ENCODE peak calls at places on chromosomes 4 and X, in nine cellular contexts. One of them, this sample, is unnamed.

GRCh38 chrX:48893556-48894348 is 3.8 kb downstream of the TIMM17B start:
- DNase-seq in mesendoderm: no peak
- DNase-seq in activated B cell treated with CpG ODN at 0.5 μM for 24 hours: no peak
- DNase-seq in aorta: peak
- DNase-seq in NT2/D1: no peak
- DNase-seq in stimulated activated naive B cell treated with anti-CD40 and anti-IgM and Interleukin-4, amounts not matched to agents 10 μg/mL and 1 μg/mL and 100 μg/mL, for 72 hours: no peak
- DNase-seq in effector memory CD4-positive, alpha-beta T cell: no peak
- DNase-seq in pulmonary artery endothelial cell: no peak
- DNase-seq in hepatocyte: no peak
- DNase-seq in this sample: no peak

GRCh38 chrX:108361316-108361715 is 76.9 kb downstream of the COL4A6 start:
- DNase-seq in mesendoderm: no peak
- DNase-seq in activated B cell treated with CpG ODN at 0.5 μM for 24 hours: no peak
- DNase-seq in aorta: no peak
- DNase-seq in NT2/D1: no peak
- DNase-seq in stimulated activated naive B cell treated with anti-CD40 and anti-IgM and Interleukin-4, amounts not matched to agents 10 μg/mL and 1 μg/mL and 100 μg/mL, for 72 hours: no peak
- DNase-seq in effector memory CD4-positive, alpha-beta T cell: no peak
- DNase-seq in pulmonary artery endothelial cell: no peak
- DNase-seq in hepatocyte: no peak
- DNase-seq in this sample: peak

GRCh38 chr4:148203056-148203898 is 238.9 kb downstream of the NR3C2 start:
- DNase-seq in mesendoderm: peak
- DNase-seq in activated B cell treated with CpG ODN at 0.5 μM for 24 hours: no peak
- DNase-seq in aorta: no peak
- DNase-seq in NT2/D1: peak
- DNase-seq in stimulated activated naive B cell treated with anti-CD40 and anti-IgM and Interleukin-4, amounts not matched to agents 10 μg/mL and 1 μg/mL and 100 μg/mL, for 72 hours: no peak
- DNase-seq in effector memory CD4-positive, alpha-beta T cell: no peak
- DNase-seq in pulmonary artery endothelial cell: no peak
- DNase-seq in hepatocyte: peak
- DNase-seq in this sample: no peak

GRCh38 chr4:112290341-112290740 is 4.6 kb upstream of the TIFA start:
- DNase-seq in mesendoderm: no peak
- DNase-seq in activated B cell treated with CpG ODN at 0.5 μM for 24 hours: no peak
- DNase-seq in aorta: no peak
- DNase-seq in NT2/D1: no peak
- DNase-seq in stimulated activated naive B cell treated with anti-CD40 and anti-IgM and Interleukin-4, amounts not matched to agents 10 μg/mL and 1 μg/mL and 100 μg/mL, for 72 hours: no peak
- DNase-seq in effector memory CD4-positive, alpha-beta T cell: no peak
- DNase-seq in pulmonary artery endothelial cell: no peak
- DNase-seq in hepatocyte: no peak
- DNase-seq in this sample: no peak

GRCh38 chr4:160351018-160351417 is 1248.1 kb downstream of the RAPGEF2 start:
- DNase-seq in mesendoderm: no peak
- DNase-seq in activated B cell treated with CpG ODN at 0.5 μM for 24 hours: no peak
- DNase-seq in aorta: no peak
- DNase-seq in NT2/D1: no peak
- DNase-seq in stimulated activated naive B cell treated with anti-CD40 and anti-IgM and Interleukin-4, amounts not matched to agents 10 μg/mL and 1 μg/mL and 100 μg/mL, for 72 hours: no peak
- DNase-seq in effector memory CD4-positive, alpha-beta T cell: no peak
- DNase-seq in pulmonary artery endothelial cell: no peak
- DNase-seq in hepatocyte: no peak
- DNase-seq in this sample: no peak

GRCh38 chr4:83686166-83686565 is 150.3 kb downstream of the GPAT3 start:
- DNase-seq in mesendoderm: no peak
- DNase-seq in activated B cell treated with CpG ODN at 0.5 μM for 24 hours: no peak
- DNase-seq in aorta: no peak
- DNase-seq in NT2/D1: no peak
- DNase-seq in stimulated activated naive B cell treated with anti-CD40 and anti-IgM and Interleukin-4, amounts not matched to agents 10 μg/mL and 1 μg/mL and 100 μg/mL, for 72 hours: no peak
- DNase-seq in effector memory CD4-positive, alpha-beta T cell: no peak
- DNase-seq in pulmonary artery endothelial cell: no peak
- DNase-seq in hepatocyte: no peak
- DNase-seq in this sample: no peak

GRCh38 chr4:110071466-110071865 is 126.9 kb downstream of the ELOVL6 start:
- DNase-seq in mesendoderm: peak
- DNase-seq in activated B cell treated with CpG ODN at 0.5 μM for 24 hours: no peak
- DNase-seq in aorta: no peak
- DNase-seq in NT2/D1: no peak
- DNase-seq in stimulated activated naive B cell treated with anti-CD40 and anti-IgM and Interleukin-4, amounts not matched to agents 10 μg/mL and 1 μg/mL and 100 μg/mL, for 72 hours: no peak
- DNase-seq in effector memory CD4-positive, alpha-beta T cell: no peak
- DNase-seq in pulmonary artery endothelial cell: no peak
- DNase-seq in hepatocyte: no peak
- DNase-seq in this sample: no peak

GRCh38 chr4:25861951-25862410 is 807 bp downstream of the SEL1L3 start:
- DNase-seq in mesendoderm: peak
- DNase-seq in activated B cell treated with CpG ODN at 0.5 μM for 24 hours: no peak
- DNase-seq in aorta: peak
- DNase-seq in NT2/D1: no peak
- DNase-seq in stimulated activated naive B cell treated with anti-CD40 and anti-IgM and Interleukin-4, amounts not matched to agents 10 μg/mL and 1 μg/mL and 100 μg/mL, for 72 hours: no peak
- DNase-seq in effector memory CD4-positive, alpha-beta T cell: no peak
- DNase-seq in pulmonary artery endothelial cell: no peak
- DNase-seq in hepatocyte: peak
- DNase-seq in this sample: peak

GRCh38 chr4:124631760-124632159 is 80.8 kb downstream of the ANKRD50 start:
- DNase-seq in mesendoderm: peak
- DNase-seq in activated B cell treated with CpG ODN at 0.5 μM for 24 hours: no peak
- DNase-seq in aorta: no peak
- DNase-seq in NT2/D1: peak
- DNase-seq in stimulated activated naive B cell treated with anti-CD40 and anti-IgM and Interleukin-4, amounts not matched to agents 10 μg/mL and 1 μg/mL and 100 μg/mL, for 72 hours: no peak
- DNase-seq in effector memory CD4-positive, alpha-beta T cell: no peak
- DNase-seq in pulmonary artery endothelial cell: peak
- DNase-seq in hepatocyte: peak
- DNase-seq in this sample: peak

GRCh38 chr4:73438582-73439215 is 2.7 kb downstream of the AFP start:
- DNase-seq in mesendoderm: no peak
- DNase-seq in activated B cell treated with CpG ODN at 0.5 μM for 24 hours: no peak
- DNase-seq in aorta: no peak
- DNase-seq in NT2/D1: no peak
- DNase-seq in stimulated activated naive B cell treated with anti-CD40 and anti-IgM and Interleukin-4, amounts not matched to agents 10 μg/mL and 1 μg/mL and 100 μg/mL, for 72 hours: no peak
- DNase-seq in effector memory CD4-positive, alpha-beta T cell: no peak
- DNase-seq in pulmonary artery endothelial cell: no peak
- DNase-seq in hepatocyte: no peak
- DNase-seq in this sample: no peak

GRCh38 chr4:158799856-158800255 is 31.0 kb downstream of the FNIP2 start:
- DNase-seq in mesendoderm: peak
- DNase-seq in activated B cell treated with CpG ODN at 0.5 μM for 24 hours: no peak
- DNase-seq in aorta: no peak
- DNase-seq in NT2/D1: no peak
- DNase-seq in stimulated activated naive B cell treated with anti-CD40 and anti-IgM and Interleukin-4, amounts not matched to agents 10 μg/mL and 1 μg/mL and 100 μg/mL, for 72 hours: no peak
- DNase-seq in effector memory CD4-positive, alpha-beta T cell: no peak
- DNase-seq in pulmonary artery endothelial cell: no peak
- DNase-seq in hepatocyte: no peak
- DNase-seq in this sample: no peak

GRCh38 chrX:57607295-57608187 is 15.7 kb downstream of the ZXDB start:
- DNase-seq in mesendoderm: peak
- DNase-seq in activated B cell treated with CpG ODN at 0.5 μM for 24 hours: no peak
- DNase-seq in aorta: no peak
- DNase-seq in NT2/D1: no peak
- DNase-seq in stimulated activated naive B cell treated with anti-CD40 and anti-IgM and Interleukin-4, amounts not matched to agents 10 μg/mL and 1 μg/mL and 100 μg/mL, for 72 hours: no peak
- DNase-seq in effector memory CD4-positive, alpha-beta T cell: no peak
- DNase-seq in pulmonary artery endothelial cell: no peak
- DNase-seq in hepatocyte: peak
- DNase-seq in this sample: no peak

GRCh38 chr4:5885733-5886132 is 7.2 kb downstream of the CRMP1 start:
- DNase-seq in mesendoderm: no peak
- DNase-seq in activated B cell treated with CpG ODN at 0.5 μM for 24 hours: no peak
- DNase-seq in aorta: no peak
- DNase-seq in NT2/D1: no peak
- DNase-seq in stimulated activated naive B cell treated with anti-CD40 and anti-IgM and Interleukin-4, amounts not matched to agents 10 μg/mL and 1 μg/mL and 100 μg/mL, for 72 hours: no peak
- DNase-seq in effector memory CD4-positive, alpha-beta T cell: no peak
- DNase-seq in pulmonary artery endothelial cell: no peak
- DNase-seq in hepatocyte: no peak
- DNase-seq in this sample: no peak

GRCh38 chrX:79161655-79162054 is 17.2 kb downstream of the GPR174 start:
- DNase-seq in mesendoderm: no peak
- DNase-seq in activated B cell treated with CpG ODN at 0.5 μM for 24 hours: no peak
- DNase-seq in aorta: no peak
- DNase-seq in NT2/D1: no peak
- DNase-seq in stimulated activated naive B cell treated with anti-CD40 and anti-IgM and Interleukin-4, amounts not matched to agents 10 μg/mL and 1 μg/mL and 100 μg/mL, for 72 hours: peak
- DNase-seq in effector memory CD4-positive, alpha-beta T cell: peak
- DNase-seq in pulmonary artery endothelial cell: no peak
- DNase-seq in hepatocyte: no peak
- DNase-seq in this sample: no peak

GRCh38 chrX:67545772-67546495 is 2.1 kb downstream of the AR start:
- DNase-seq in mesendoderm: peak
- DNase-seq in activated B cell treated with CpG ODN at 0.5 μM for 24 hours: no peak
- DNase-seq in aorta: peak
- DNase-seq in NT2/D1: no peak
- DNase-seq in stimulated activated naive B cell treated with anti-CD40 and anti-IgM and Interleukin-4, amounts not matched to agents 10 μg/mL and 1 μg/mL and 100 μg/mL, for 72 hours: no peak
- DNase-seq in effector memory CD4-positive, alpha-beta T cell: no peak
- DNase-seq in pulmonary artery endothelial cell: no peak
- DNase-seq in hepatocyte: peak
- DNase-seq in this sample: peak

GRCh38 chrX:118637997-118638396 is 89.4 kb upstream of the IL13RA1 start:
- DNase-seq in mesendoderm: peak
- DNase-seq in activated B cell treated with CpG ODN at 0.5 μM for 24 hours: no peak
- DNase-seq in aorta: no peak
- DNase-seq in NT2/D1: no peak
- DNase-seq in stimulated activated naive B cell treated with anti-CD40 and anti-IgM and Interleukin-4, amounts not matched to agents 10 μg/mL and 1 μg/mL and 100 μg/mL, for 72 hours: no peak
- DNase-seq in effector memory CD4-positive, alpha-beta T cell: no peak
- DNase-seq in pulmonary artery endothelial cell: no peak
- DNase-seq in hepatocyte: no peak
- DNase-seq in this sample: peak

GRCh38 chr4:154491341-154491679 is 289 bp downstream of the DCHS2 start:
- DNase-seq in mesendoderm: peak
- DNase-seq in activated B cell treated with CpG ODN at 0.5 μM for 24 hours: no peak
- DNase-seq in aorta: no peak
- DNase-seq in NT2/D1: peak
- DNase-seq in stimulated activated naive B cell treated with anti-CD40 and anti-IgM and Interleukin-4, amounts not matched to agents 10 μg/mL and 1 μg/mL and 100 μg/mL, for 72 hours: no peak
- DNase-seq in effector memory CD4-positive, alpha-beta T cell: no peak
- DNase-seq in pulmonary artery endothelial cell: no peak
- DNase-seq in hepatocyte: no peak
- DNase-seq in this sample: peak

GRCh38 chrX:120308959-120309872 is 2.0 kb downstream of the TMEM255A start:
- DNase-seq in mesendoderm: peak
- DNase-seq in activated B cell treated with CpG ODN at 0.5 μM for 24 hours: peak
- DNase-seq in aorta: peak
- DNase-seq in NT2/D1: peak
- DNase-seq in stimulated activated naive B cell treated with anti-CD40 and anti-IgM and Interleukin-4, amounts not matched to agents 10 μg/mL and 1 μg/mL and 100 μg/mL, for 72 hours: peak
- DNase-seq in effector memory CD4-positive, alpha-beta T cell: peak
- DNase-seq in pulmonary artery endothelial cell: no peak
- DNase-seq in hepatocyte: peak
- DNase-seq in this sample: peak

GRCh38 chr4:156983366-156983765 is 11.8 kb upstream of the PDGFC start:
- DNase-seq in mesendoderm: no peak
- DNase-seq in activated B cell treated with CpG ODN at 0.5 μM for 24 hours: no peak
- DNase-seq in aorta: no peak
- DNase-seq in NT2/D1: no peak
- DNase-seq in stimulated activated naive B cell treated with anti-CD40 and anti-IgM and Interleukin-4, amounts not matched to agents 10 μg/mL and 1 μg/mL and 100 μg/mL, for 72 hours: no peak
- DNase-seq in effector memory CD4-positive, alpha-beta T cell: no peak
- DNase-seq in pulmonary artery endothelial cell: no peak
- DNase-seq in hepatocyte: no peak
- DNase-seq in this sample: peak

GRCh38 chr4:24799544-24800272 is 4.3 kb downstream of the SOD3 start:
- DNase-seq in mesendoderm: peak
- DNase-seq in activated B cell treated with CpG ODN at 0.5 μM for 24 hours: no peak
- DNase-seq in aorta: peak
- DNase-seq in NT2/D1: no peak
- DNase-seq in stimulated activated naive B cell treated with anti-CD40 and anti-IgM and Interleukin-4, amounts not matched to agents 10 μg/mL and 1 μg/mL and 100 μg/mL, for 72 hours: no peak
- DNase-seq in effector memory CD4-positive, alpha-beta T cell: no peak
- DNase-seq in pulmonary artery endothelial cell: no peak
- DNase-seq in hepatocyte: no peak
- DNase-seq in this sample: no peak

GRCh38 chr4:184671101-184671500 is 21.6 kb downstream of the PRIMPOL start:
- DNase-seq in mesendoderm: no peak
- DNase-seq in activated B cell treated with CpG ODN at 0.5 μM for 24 hours: no peak
- DNase-seq in aorta: no peak
- DNase-seq in NT2/D1: no peak
- DNase-seq in stimulated activated naive B cell treated with anti-CD40 and anti-IgM and Interleukin-4, amounts not matched to agents 10 μg/mL and 1 μg/mL and 100 μg/mL, for 72 hours: no peak
- DNase-seq in effector memory CD4-positive, alpha-beta T cell: no peak
- DNase-seq in pulmonary artery endothelial cell: no peak
- DNase-seq in hepatocyte: no peak
- DNase-seq in this sample: no peak

GRCh38 chr4:19381068-19381467 is 870.6 kb upstream of the SLIT2 start:
- DNase-seq in mesendoderm: no peak
- DNase-seq in activated B cell treated with CpG ODN at 0.5 μM for 24 hours: no peak
- DNase-seq in aorta: no peak
- DNase-seq in NT2/D1: no peak
- DNase-seq in stimulated activated naive B cell treated with anti-CD40 and anti-IgM and Interleukin-4, amounts not matched to agents 10 μg/mL and 1 μg/mL and 100 μg/mL, for 72 hours: no peak
- DNase-seq in effector memory CD4-positive, alpha-beta T cell: no peak
- DNase-seq in pulmonary artery endothelial cell: no peak
- DNase-seq in hepatocyte: no peak
- DNase-seq in this sample: peak

GRCh38 chr4:81039351-81040174 is 9.1 kb downstream of the BMP3 start:
- DNase-seq in mesendoderm: peak
- DNase-seq in activated B cell treated with CpG ODN at 0.5 μM for 24 hours: no peak
- DNase-seq in aorta: no peak
- DNase-seq in NT2/D1: no peak
- DNase-seq in stimulated activated naive B cell treated with anti-CD40 and anti-IgM and Interleukin-4, amounts not matched to agents 10 μg/mL and 1 μg/mL and 100 μg/mL, for 72 hours: no peak
- DNase-seq in effector memory CD4-positive, alpha-beta T cell: no peak
- DNase-seq in pulmonary artery endothelial cell: no peak
- DNase-seq in hepatocyte: peak
- DNase-seq in this sample: peak

GRCh38 chrX:57132046-57132445 is 5.2 kb downstream of the SPIN2A start:
- DNase-seq in mesendoderm: no peak
- DNase-seq in activated B cell treated with CpG ODN at 0.5 μM for 24 hours: no peak
- DNase-seq in aorta: no peak
- DNase-seq in NT2/D1: no peak
- DNase-seq in stimulated activated naive B cell treated with anti-CD40 and anti-IgM and Interleukin-4, amounts not matched to agents 10 μg/mL and 1 μg/mL and 100 μg/mL, for 72 hours: no peak
- DNase-seq in effector memory CD4-positive, alpha-beta T cell: no peak
- DNase-seq in pulmonary artery endothelial cell: no peak
- DNase-seq in hepatocyte: no peak
- DNase-seq in this sample: no peak

GRCh38 chr4:181550381-181550780 is 692.8 kb upstream of the TENM3 start:
- DNase-seq in mesendoderm: no peak
- DNase-seq in activated B cell treated with CpG ODN at 0.5 μM for 24 hours: no peak
- DNase-seq in aorta: no peak
- DNase-seq in NT2/D1: no peak
- DNase-seq in stimulated activated naive B cell treated with anti-CD40 and anti-IgM and Interleukin-4, amounts not matched to agents 10 μg/mL and 1 μg/mL and 100 μg/mL, for 72 hours: no peak
- DNase-seq in effector memory CD4-positive, alpha-beta T cell: no peak
- DNase-seq in pulmonary artery endothelial cell: no peak
- DNase-seq in hepatocyte: no peak
- DNase-seq in this sample: no peak

GRCh38 chr4:52572936-52573485 is 86.1 kb downstream of the USP46 start:
- DNase-seq in mesendoderm: no peak
- DNase-seq in activated B cell treated with CpG ODN at 0.5 μM for 24 hours: no peak
- DNase-seq in aorta: no peak
- DNase-seq in NT2/D1: no peak
- DNase-seq in stimulated activated naive B cell treated with anti-CD40 and anti-IgM and Interleukin-4, amounts not matched to agents 10 μg/mL and 1 μg/mL and 100 μg/mL, for 72 hours: no peak
- DNase-seq in effector memory CD4-positive, alpha-beta T cell: no peak
- DNase-seq in pulmonary artery endothelial cell: no peak
- DNase-seq in hepatocyte: no peak
- DNase-seq in this sample: peak

GRCh38 chr4:8314691-8315255 is 45.2 kb downstream of the HTRA3 start:
- DNase-seq in mesendoderm: no peak
- DNase-seq in activated B cell treated with CpG ODN at 0.5 μM for 24 hours: peak
- DNase-seq in aorta: peak
- DNase-seq in NT2/D1: no peak
- DNase-seq in stimulated activated naive B cell treated with anti-CD40 and anti-IgM and Interleukin-4, amounts not matched to agents 10 μg/mL and 1 μg/mL and 100 μg/mL, for 72 hours: no peak
- DNase-seq in effector memory CD4-positive, alpha-beta T cell: no peak
- DNase-seq in pulmonary artery endothelial cell: no peak
- DNase-seq in hepatocyte: no peak
- DNase-seq in this sample: no peak

GRCh38 chr4:53713767-53714166 is 122.5 kb upstream of the LNX1 start:
- DNase-seq in mesendoderm: no peak
- DNase-seq in activated B cell treated with CpG ODN at 0.5 μM for 24 hours: no peak
- DNase-seq in aorta: no peak
- DNase-seq in NT2/D1: no peak
- DNase-seq in stimulated activated naive B cell treated with anti-CD40 and anti-IgM and Interleukin-4, amounts not matched to agents 10 μg/mL and 1 μg/mL and 100 μg/mL, for 72 hours: no peak
- DNase-seq in effector memory CD4-positive, alpha-beta T cell: no peak
- DNase-seq in pulmonary artery endothelial cell: no peak
- DNase-seq in hepatocyte: no peak
- DNase-seq in this sample: peak